ENCODE peak calls at places on chromosomes 13 and 19, in eight cellular contexts. W is foreskin fibroblast; Y is GM19239; B is A172; O is stimulated activated CD8-positive, alpha-beta memory T cell treated with anti-CD3 and anti-CD28 coated beads, Interleukin-2, amount 100 ng/mL, for 48 hours; M is activated naive CD4-positive, alpha-beta T cell; Z is posterior vena cava; D is skeletal muscle cell. P is an unnamed sample.
A peak's percentile ranks its signal among the peaks of the same experiment; 100 is the strongest.

GRCh38 chr19:47093254-47093653 is 20.3 kb downstream of the ZC3H4 start:
- DNase-seq in D (no peak), O (no peak), M (no peak), B (no peak), Y (no peak), W (no peak), Z (no peak), P (no peak)

GRCh38 chr19:38024991-38025716 is 118.1 kb downstream of the SIPA1L3 start:
- DNase-seq in D (no peak), O (no peak), M (no peak), Z (peak; percentile 44), Y (no peak), B (peak; percentile 25), W (no peak), P (no peak)

GRCh38 chr19:41707502-41707812 is 969 bp upstream of the CEACAM5 start:
- DNase-seq in O (no peak), W (no peak), Y (no peak), B (no peak), D (no peak), Z (no peak), M (no peak), P (no peak)

GRCh38 chr13:29993716-29994488 is 143.5 kb upstream of the UBL3 start:
- DNase-seq in O (no peak), Y (no peak), M (no peak), W (peak; percentile 93), D (peak; percentile 53), B (peak; percentile 48), Z (no peak), P (no peak)

GRCh38 chr19:13781547-13781946 is 7.3 kb downstream of the C19orf53 start:
- DNase-seq in W (peak; percentile 91), Z (peak; percentile 93), B (peak; percentile 92), Y (no peak), M (no peak), D (peak; percentile 57), O (no peak), P (peak; percentile 33)

GRCh38 chr13:33352520-33352919 is 67.0 kb upstream of the STARD13 start:
- DNase-seq in Z (no peak), Y (no peak), B (no peak), O (no peak), D (no peak), W (no peak), M (no peak), P (no peak)

GRCh38 chr13:100636441-100636840 is 38.2 kb downstream of the TMTC4 start:
- DNase-seq in Y (no peak), W (no peak), O (no peak), M (no peak), B (no peak), Z (no peak), D (no peak), P (no peak)

GRCh38 chr19:12784871-12785430 is 6.3 kb upstream of the JUNB start:
- DNase-seq in W (peak; percentile 45), O (no peak), B (no peak), Y (no peak), D (no peak), M (no peak), Z (peak; percentile 77), P (no peak)

GRCh38 chr13:35954207-35954560 is 177.0 kb downstream of the DCLK1 start:
- DNase-seq in D (no peak), M (no peak), Y (no peak), B (no peak), Z (no peak), O (no peak), W (no peak), P (no peak)

GRCh38 chr13:85313761-85314503 is 485.3 kb downstream of the SLITRK6 start:
- DNase-seq in Z (no peak), W (peak; percentile 83), O (no peak), D (no peak), Y (no peak), M (no peak), B (peak; percentile 57), P (no peak)

GRCh38 chr19:1226522-1227312 is 11.1 kb downstream of the CBARP start:
- DNase-seq in O (no peak), Y (no peak), Z (no peak), W (no peak), B (no peak), D (no peak), M (no peak), P (no peak)

GRCh38 chr19:10987621-10988297 is 26.9 kb downstream of the SMARCA4 start:
- DNase-seq in B (no peak), O (no peak), W (no peak), M (no peak), Y (no peak), D (no peak), Z (no peak), P (no peak)

GRCh38 chr19:45010306-45010705 is 9.0 kb downstream of the RELB start:
- DNase-seq in B (no peak), Y (no peak), W (no peak), O (no peak), D (no peak), M (no peak), Z (no peak), P (no peak)

GRCh38 chr19:55384576-55385235 is 614 bp upstream of the TMEM238 start:
- DNase-seq in O (no peak), Z (no peak), W (no peak), D (no peak), Y (no peak), B (no peak), M (no peak), P (no peak)

GRCh38 chr13:49996166-49996915 is 501 bp upstream of the TRIM13 start:
- DNase-seq in W (peak; percentile 98), O (peak; percentile 78), Y (peak; percentile 73), B (peak; percentile 54), D (peak; percentile 85), Z (peak; percentile 97), M (peak; percentile 57), P (peak; percentile 66)